ENCODE peak calls at places on chromosome 10, in ten cellular contexts. L is activated T-helper 9 cell treated with anti-CD3 and anti-CD28 coated beads, Interleukin-2, amount 50 U/mL, for 16 hours; E is AG10803; M is astrocyte of the cerebellum; S is renal cortical epithelial cell; P is OCI-M1; Y is substantia nigra; U is WTC11; B is stimulated activated naive CD8-positive, alpha-beta T cell treated with anti-CD3 and anti-CD28 coated beads, Interleukin-15, amount 100 ng/mL, for 72 hours; V is KBM-7. R is an unnamed sample.

GRCh38 chr10:75234017-75234682 is 1.6 kb downstream of the COMTD1 start:
- DNase-seq in V (peak; percentile 86), U (peak; percentile 99), P (peak; percentile 95), Y (peak; percentile 51), S (peak; percentile 62), B (peak; percentile 97), L (peak; percentile 97), E (peak; percentile 85), M (peak; percentile 63), R (peak; percentile 50)

GRCh38 chr10:5508161-5508604 is 8.8 kb upstream of the CALML5 start:
- DNase-seq in V (no peak), L (no peak), M (no peak), P (no peak), Y (no peak), S (peak; percentile 34), E (no peak), U (no peak), B (no peak), R (no peak)

GRCh38 chr10:72322280-72323058 is 32.2 kb downstream of the DNAJB12 start:
- DNase-seq in U (no peak), S (no peak), V (no peak), E (no peak), L (peak; percentile 52), P (no peak), M (no peak), Y (no peak), B (peak; percentile 73), R (no peak)

GRCh38 chr10:29635711-29636144 is 957 bp upstream of the SVIL start:
- DNase-seq in M (no peak), P (no peak), Y (no peak), B (peak; percentile 24), U (peak; percentile 43), S (peak; percentile 85), V (no peak), L (no peak), E (no peak), R (no peak)

GRCh38 chr10:119714484-119714816 is 11.4 kb upstream of the INPP5F start:
- DNase-seq in S (no peak), Y (no peak), P (no peak), B (no peak), L (no peak), U (no peak), V (no peak), M (no peak), E (no peak), R (no peak)

GRCh38 chr10:32372000-32372875 is 25.3 kb upstream of the EPC1 start:
- DNase-seq in P (no peak), E (no peak), L (no peak), Y (no peak), S (no peak), U (no peak), V (no peak), M (no peak), B (no peak), R (no peak)

GRCh38 chr10:113165643-113166042 is 215.6 kb downstream of the TCF7L2 start:
- DNase-seq in P (no peak), L (no peak), Y (no peak), S (no peak), U (peak; percentile 42), V (no peak), E (no peak), M (no peak), B (no peak), R (no peak)

GRCh38 chr10:128254486-128254885 is 128.3 kb upstream of the MKI67 start:
- DNase-seq in P (no peak), U (no peak), V (no peak), L (no peak), M (no peak), B (no peak), E (no peak), Y (no peak), S (peak; percentile 27), R (no peak)

GRCh38 chr10:62916157-62916603 is 100.0 kb upstream of the EGR2 start:
- DNase-seq in V (no peak), P (no peak), B (no peak), L (no peak), U (no peak), E (peak; percentile 95), M (no peak), Y (no peak), S (peak; percentile 62), R (peak; percentile 21)

GRCh38 chr10:70617798-70618568 is 15.4 kb upstream of the PRF1 start:
- DNase-seq in B (peak; percentile 37), P (peak; percentile 63), S (peak; percentile 78), E (peak; percentile 65), M (peak; percentile 88), L (no peak), U (no peak), Y (no peak), V (no peak), R (no peak)

GRCh38 chr10:22042557-22043326 is 39.2 kb upstream of the DNAJC1 start:
- DNase-seq in S (peak; percentile 19), M (no peak), L (no peak), E (no peak), V (peak; percentile 21), Y (no peak), B (no peak), U (peak; percentile 26), P (peak; percentile 55), R (no peak)

GRCh38 chr10:17214486-17214885 is 13.0 kb upstream of the TRDMT1 start:
- DNase-seq in Y (no peak), U (no peak), P (no peak), V (no peak), S (no peak), B (no peak), L (no peak), M (no peak), E (peak; percentile 87), R (no peak)

GRCh38 chr10:98029149-98030092 is 1.0 kb downstream of the CRTAC1 start:
- DNase-seq in P (no peak), L (no peak), M (no peak), B (no peak), U (peak; percentile 22), Y (no peak), E (no peak), S (no peak), V (no peak), R (no peak)

GRCh38 chr10:33155720-33156638 is 178.5 kb downstream of the NRP1 start:
- DNase-seq in B (no peak), S (peak; percentile 99), U (no peak), V (peak; percentile 59), E (peak; percentile 81), L (no peak), P (peak; percentile 50), Y (no peak), M (no peak), R (peak; percentile 6)